ENCODE peak calls at places on chromosomes 2 and 18, in five cellular contexts. One of them, this sample, is unnamed.

GRCh38 chr2:97712693-97713295 is 582 bp upstream of the ZAP70 start:
- DNase-seq in T-helper 1 cell: no peak
- DNase-seq in lower leg skin: no peak
- DNase-seq in HEK293T: no peak
- DNase-seq in esophagus squamous epithelium: no peak
- DNase-seq in this sample: peak

GRCh38 chr2:104678181-104678580 is 175.7 kb upstream of the POU3F3 start:
- DNase-seq in T-helper 1 cell: no peak
- DNase-seq in lower leg skin: no peak
- DNase-seq in HEK293T: no peak
- DNase-seq in esophagus squamous epithelium: no peak
- DNase-seq in this sample: no peak

GRCh38 chr2:108916397-108917077 is 72.5 kb downstream of the EDAR start:
- DNase-seq in T-helper 1 cell: no peak
- DNase-seq in lower leg skin: no peak
- DNase-seq in HEK293T: no peak
- DNase-seq in esophagus squamous epithelium: no peak
- DNase-seq in this sample: no peak

GRCh38 chr2:29655391-29656086 is 265.8 kb downstream of the ALK start:
- DNase-seq in T-helper 1 cell: no peak
- DNase-seq in lower leg skin: no peak
- DNase-seq in HEK293T: no peak
- DNase-seq in esophagus squamous epithelium: no peak
- DNase-seq in this sample: no peak

GRCh38 chr2:157061799-157062198 is 195.7 kb upstream of the GALNT5 start:
- DNase-seq in T-helper 1 cell: no peak
- DNase-seq in lower leg skin: no peak
- DNase-seq in HEK293T: no peak
- DNase-seq in esophagus squamous epithelium: no peak
- DNase-seq in this sample: no peak

GRCh38 chr2:219775506-219775905 is 148.1 kb downstream of the SLC4A3 start:
- DNase-seq in T-helper 1 cell: no peak
- DNase-seq in lower leg skin: no peak
- DNase-seq in HEK293T: no peak
- DNase-seq in esophagus squamous epithelium: no peak
- DNase-seq in this sample: no peak

GRCh38 chr18:51009071-51009470 is 20.9 kb upstream of the SMAD4 start:
- DNase-seq in T-helper 1 cell: no peak
- DNase-seq in lower leg skin: no peak
- DNase-seq in HEK293T: no peak
- DNase-seq in esophagus squamous epithelium: no peak
- DNase-seq in this sample: no peak

GRCh38 chr2:28356095-28356911 is 36.4 kb upstream of the FOSL2 start:
- DNase-seq in T-helper 1 cell: no peak
- DNase-seq in lower leg skin: peak
- DNase-seq in HEK293T: no peak
- DNase-seq in esophagus squamous epithelium: peak
- DNase-seq in this sample: no peak

This sample was measured in effector CD8-positive, alpha-beta T cell.